ENCODE peak calls at places on chromosome 3, in four cellular contexts. One of them, this sample, is unnamed.

GRCh38 chr3:44992555-44993470 is 16.8 kb downstream of the EXOSC7 start:
- DNase-seq in H1: peak; percentile 71
- DNase-seq in HepG2: no peak
- DNase-seq in GM12878: no peak
- DNase-seq in this sample: no peak

GRCh38 chr3:141275973-141276372 is 44.3 kb downstream of the PXYLP1 start:
- DNase-seq in H1: no peak
- DNase-seq in GM12878: no peak
- DNase-seq in HepG2: peak; percentile 86
- DNase-seq in this sample: no peak

GRCh38 chr3:102570551-102570950 is 135.7 kb downstream of the ZPLD1 start:
- DNase-seq in HepG2: no peak
- DNase-seq in H1: no peak
- DNase-seq in GM12878: no peak
- DNase-seq in this sample: no peak

GRCh38 chr3:52299815-52300611 is 12.4 kb downstream of the GLYCTK start:
- DNase-seq in H1: peak; percentile 67
- DNase-seq in GM12878: no peak
- DNase-seq in HepG2: peak; percentile 65
- DNase-seq in this sample: no peak

GRCh38 chr3:101149707-101150106 is 156.5 kb upstream of the ABI3BP start:
- DNase-seq in H1: no peak
- DNase-seq in GM12878: no peak
- DNase-seq in HepG2: no peak
- DNase-seq in this sample: no peak

GRCh38 chr3:49513494-49514179 is 40.6 kb upstream of the BSN start:
- DNase-seq in GM12878: no peak
- DNase-seq in H1: no peak
- DNase-seq in HepG2: no peak
- DNase-seq in this sample: no peak

GRCh38 chr3:127121221-127121647 is 71.7 kb upstream of the PRR23E start:
- DNase-seq in GM12878: no peak
- DNase-seq in H1: no peak
- DNase-seq in HepG2: no peak
- DNase-seq in this sample: no peak

GRCh38 chr3:157769378-157769777 is 266.2 kb upstream of the VEPH1 start:
- DNase-seq in GM12878: no peak
- DNase-seq in H1: no peak
- DNase-seq in HepG2: no peak
- DNase-seq in this sample: no peak

GRCh38 chr3:138389841-138390581 is 41.6 kb downstream of the MRAS start:
- DNase-seq in GM12878: no peak
- DNase-seq in H1: no peak
- DNase-seq in HepG2: peak; percentile 71
- DNase-seq in this sample: no peak

GRCh38 chr3:13708301-13708700 is 159.4 kb downstream of the FBLN2 start:
- DNase-seq in H1: no peak
- DNase-seq in HepG2: no peak
- DNase-seq in GM12878: no peak
- DNase-seq in this sample: no peak

GRCh38 chr3:53261712-53262111 is 5.9 kb upstream of the TKT start:
- DNase-seq in H1: no peak
- DNase-seq in GM12878: no peak
- DNase-seq in HepG2: no peak
- DNase-seq in this sample: no peak

GRCh38 chr3:35639251-35640185 is at the start of gene ARPP21:
- DNase-seq in HepG2: no peak
- DNase-seq in GM12878: no peak
- DNase-seq in H1: peak; percentile 70
- DNase-seq in this sample: peak; percentile 9

GRCh38 chr3:187998611-187999010 is 155.3 kb upstream of the LPP start:
- DNase-seq in GM12878: no peak
- DNase-seq in H1: no peak
- DNase-seq in HepG2: no peak
- DNase-seq in this sample: no peak

GRCh38 chr3:163218336-163218735 is 1721.7 kb downstream of the OTOL1 start:
- DNase-seq in H1: no peak
- DNase-seq in HepG2: no peak
- DNase-seq in GM12878: no peak
- DNase-seq in this sample: no peak

GRCh38 chr3:111032677-111033076 is 38.9 kb upstream of the NECTIN3 start:
- DNase-seq in GM12878: no peak
- DNase-seq in HepG2: no peak
- DNase-seq in H1: no peak
- DNase-seq in this sample: no peak

GRCh38 chr3:149224736-149225594 is 3.3 kb upstream of the CP start:
- DNase-seq in H1: no peak
- DNase-seq in HepG2: peak; percentile 98
- DNase-seq in GM12878: peak; percentile 92
- DNase-seq in this sample: no peak

GRCh38 chr3:193938613-193939012 is 197.3 kb upstream of the HES1 start:
- DNase-seq in GM12878: no peak
- DNase-seq in HepG2: no peak
- DNase-seq in H1: no peak
- DNase-seq in this sample: no peak

GRCh38 chr3:100637197-100637631 is 27.8 kb downstream of the ADGRG7 start:
- DNase-seq in GM12878: no peak
- DNase-seq in HepG2: peak; percentile 3
- DNase-seq in H1: no peak
- DNase-seq in this sample: no peak

GRCh38 chr3:164199982-164200823 is 878.1 kb downstream of the SI start:
- DNase-seq in H1: no peak
- DNase-seq in GM12878: no peak
- DNase-seq in HepG2: no peak
- DNase-seq in this sample: no peak

GRCh38 chr3:14565791-14566588 is 25.8 kb upstream of the GRIP2 start:
- DNase-seq in GM12878: no peak
- DNase-seq in H1: no peak
- DNase-seq in HepG2: no peak
- DNase-seq in this sample: no peak

GRCh38 chr3:159929181-159929893 is 59.3 kb upstream of the IL12A start:
- DNase-seq in HepG2: peak; percentile 80
- DNase-seq in H1: no peak
- DNase-seq in GM12878: no peak
- DNase-seq in this sample: no peak

GRCh38 chr3:14492948-14493881 is 46.9 kb downstream of the GRIP2 start:
- DNase-seq in GM12878: no peak
- DNase-seq in H1: no peak
- DNase-seq in HepG2: no peak
- DNase-seq in this sample: no peak

GRCh38 chr3:67653425-67654098 is 850 bp downstream of the SUCLG2 start:
- DNase-seq in GM12878: no peak
- DNase-seq in HepG2: peak; percentile 54
- DNase-seq in H1: no peak
- DNase-seq in this sample: peak; percentile 15

GRCh38 chr3:159854500-159855124 is 134.0 kb upstream of the IL12A start:
- DNase-seq in H1: no peak
- DNase-seq in GM12878: no peak
- DNase-seq in HepG2: peak; percentile 3
- DNase-seq in this sample: no peak

GRCh38 chr3:184968115-184968514 is 156.1 kb downstream of the VPS8 start:
- DNase-seq in HepG2: no peak
- DNase-seq in GM12878: no peak
- DNase-seq in H1: no peak
- DNase-seq in this sample: no peak

GRCh38 chr3:127071597-127072001 is 88.7 kb downstream of the PLXNA1 start:
- DNase-seq in H1: no peak
- DNase-seq in GM12878: no peak
- DNase-seq in HepG2: no peak
- DNase-seq in this sample: no peak

GRCh38 chr3:22156868-22157267 is 405.9 kb upstream of the ZNF385D start:
- DNase-seq in H1: no peak
- DNase-seq in GM12878: no peak
- DNase-seq in HepG2: no peak
- DNase-seq in this sample: no peak

GRCh38 chr3:101183151-101183550 is 137.2 kb downstream of the IMPG2 start:
- DNase-seq in H1: no peak
- DNase-seq in HepG2: no peak
- DNase-seq in GM12878: no peak
- DNase-seq in this sample: no peak

GRCh38 chr3:10594915-10595314 is 89.5 kb upstream of the ATP2B2 start:
- DNase-seq in H1: peak; percentile 89
- DNase-seq in HepG2: peak; percentile 56
- DNase-seq in GM12878: peak; percentile 5
- DNase-seq in this sample: peak; percentile 86

GRCh38 chr3:152826476-152826875 is 8.5 kb upstream of the P2RY1 start:
- DNase-seq in HepG2: no peak
- DNase-seq in GM12878: no peak
- DNase-seq in H1: no peak
- DNase-seq in this sample: no peak

GRCh38 chr3:24645047-24645446 is 150.4 kb upstream of the THRB start:
- DNase-seq in GM12878: no peak
- DNase-seq in HepG2: no peak
- DNase-seq in H1: no peak
- DNase-seq in this sample: no peak

GRCh38 chr3:24641628-24642027 is 147.0 kb upstream of the THRB start:
- DNase-seq in HepG2: no peak
- DNase-seq in GM12878: no peak
- DNase-seq in H1: no peak
- DNase-seq in this sample: no peak

GRCh38 chr3:24639640-24640329 is 145.1 kb upstream of the THRB start:
- DNase-seq in HepG2: no peak
- DNase-seq in GM12878: no peak
- DNase-seq in H1: no peak
- DNase-seq in this sample: no peak

GRCh38 chr3:24639061-24639460 is 144.4 kb upstream of the THRB start:
- DNase-seq in HepG2: no peak
- DNase-seq in H1: no peak
- DNase-seq in GM12878: no peak
- DNase-seq in this sample: no peak

GRCh38 chr3:24640330-24640877 is 145.8 kb upstream of the THRB start:
- DNase-seq in HepG2: peak; percentile 15
- DNase-seq in H1: no peak
- DNase-seq in GM12878: no peak
- DNase-seq in this sample: peak; percentile 13
- TF ChIP-seq SUZ12 in HepG2: no peak
- TF ChIP-seq SUZ12 in H1: no peak
- TF ChIP-seq SUZ12 in GM12878: no peak
- TF ChIP-seq SUZ12 in this sample: no peak

DNA sequence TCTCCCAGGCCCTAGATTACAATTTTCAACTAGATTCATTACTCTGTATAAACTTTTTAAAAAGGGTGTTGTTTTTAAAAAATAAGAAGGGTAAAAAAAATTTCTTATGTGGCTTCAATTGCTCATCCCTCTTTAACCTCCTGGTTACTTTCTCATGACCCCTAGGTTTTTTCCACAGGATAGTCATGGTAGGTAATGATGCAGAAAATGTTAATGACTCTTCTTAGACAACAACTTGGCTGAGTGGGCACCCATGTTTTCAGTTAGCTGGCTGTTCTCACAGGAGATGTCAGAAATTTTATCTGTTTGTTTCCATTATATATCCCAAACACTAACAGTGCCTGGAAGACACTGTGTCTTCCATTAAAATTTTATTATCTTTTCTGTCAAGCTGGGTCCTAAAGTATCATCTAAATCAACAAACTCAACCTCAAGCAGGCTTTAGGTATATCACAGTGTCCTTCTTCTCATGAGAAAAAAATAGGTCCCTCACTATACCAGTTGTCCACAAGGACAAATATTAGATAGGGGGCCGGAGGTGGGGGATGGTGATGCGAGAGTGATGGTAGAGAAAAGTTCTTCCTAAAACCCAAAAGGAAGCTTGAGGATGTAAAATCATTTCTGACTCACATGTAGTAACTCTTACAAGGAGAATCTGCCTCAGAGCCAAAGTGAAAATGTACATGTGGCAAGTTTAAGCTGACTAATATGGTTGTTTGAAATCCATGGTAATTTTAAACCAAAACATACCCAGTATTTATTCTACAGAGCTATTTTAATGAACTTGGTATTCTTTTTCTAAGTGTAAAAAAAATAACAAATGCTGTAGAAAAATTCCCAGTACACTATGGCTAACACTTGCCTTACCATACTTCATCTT is 43.3 kb downstream of the PLOD2 start:
- DNase-seq in H1: no peak
- DNase-seq in HepG2: no peak
- DNase-seq in GM12878: no peak
- DNase-seq in this sample: no peak
- H3K9ac ChIP-seq in H1: no peak overlapping the region
- H3K9ac ChIP-seq in HepG2: no peak overlapping the region
- H3K9ac ChIP-seq in GM12878: no peak overlapping the region
- H3K9ac ChIP-seq in this sample: no peak overlapping the region

GRCh38 chr3:179037361-179037760 is 34.2 kb downstream of the ZMAT3 start:
- DNase-seq in HepG2: no peak
- DNase-seq in H1: no peak
- DNase-seq in GM12878: no peak
- DNase-seq in this sample: no peak

GRCh38 chr3:179035232-179035631 is 36.4 kb downstream of the ZMAT3 start:
- DNase-seq in H1: no peak
- DNase-seq in GM12878: no peak
- DNase-seq in HepG2: no peak
- DNase-seq in this sample: no peak

GRCh38 chr3:179036626-179037300 is 34.8 kb downstream of the ZMAT3 start:
- DNase-seq in H1: no peak
- DNase-seq in HepG2: no peak
- DNase-seq in GM12878: no peak
- DNase-seq in this sample: no peak

GRCh38 chr3:179038216-179038898 is 33.3 kb downstream of the ZMAT3 start:
- DNase-seq in HepG2: no peak
- DNase-seq in H1: no peak
- DNase-seq in GM12878: no peak
- DNase-seq in this sample: no peak

DNA sequence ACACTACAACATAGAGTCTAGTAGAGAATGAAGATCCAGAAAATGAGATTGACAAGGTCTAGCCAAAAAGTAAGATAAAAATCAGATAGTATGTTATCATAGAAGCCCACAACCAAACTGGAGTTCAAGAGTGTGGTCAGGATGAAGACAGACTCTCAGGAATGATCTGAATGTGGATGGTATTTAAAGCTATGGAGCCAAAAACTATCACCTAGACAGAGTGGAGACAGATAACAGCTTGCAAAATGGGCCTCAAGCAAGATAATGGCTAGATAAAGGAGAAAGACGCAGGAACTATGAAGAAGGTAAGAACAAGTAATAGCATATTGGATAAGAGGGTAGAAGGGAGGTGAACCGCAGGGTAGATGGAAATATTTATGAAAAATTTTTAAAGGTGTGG is 35.4 kb downstream of the ZMAT3 start:
- DNase-seq in GM12878: no peak
- DNase-seq in HepG2: no peak
- DNase-seq in H1: no peak
- DNase-seq in this sample: no peak
- H3K9me3 ChIP-seq in GM12878: no peaks in the 10 kb centered on the region
- H3K9me3 ChIP-seq in HepG2: no peaks in the 10 kb centered on the region
- H3K9me3 ChIP-seq in H1: peaks cover 10% of the 10 kb centered on the region
- H3K9me3 ChIP-seq in this sample: no peaks in the 10 kb centered on the region

DNA sequence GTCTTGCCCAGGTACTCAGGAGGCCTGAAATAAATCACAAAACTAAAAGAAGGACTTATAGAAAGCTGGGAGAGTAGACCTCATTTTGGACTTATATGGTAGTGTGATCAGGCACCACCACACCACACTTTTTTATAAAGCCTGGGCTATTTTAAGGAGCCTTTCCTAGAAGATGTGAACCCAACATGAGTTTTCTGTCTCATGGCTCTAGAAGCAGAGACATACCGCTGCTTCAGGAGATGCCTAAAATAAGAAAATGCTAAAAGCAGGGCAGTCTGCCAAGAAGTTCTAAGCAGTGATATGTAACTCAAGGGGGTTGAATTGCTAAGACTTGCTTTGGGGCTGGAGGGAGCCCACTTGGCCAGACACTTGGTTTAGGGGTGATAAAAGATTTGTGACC is 49.6 kb downstream of the SUMF1 start:
- DNase-seq in HepG2: no peak
- DNase-seq in GM12878: no peak
- DNase-seq in H1: no peak
- DNase-seq in this sample: no peak
- TF ChIP-seq SUZ12 in HepG2: no peak
- TF ChIP-seq SUZ12 in GM12878: no peak
- TF ChIP-seq SUZ12 in H1: no peak
- TF ChIP-seq SUZ12 in this sample: no peak